ENCODE peak calls at places on chromosomes 2 and 18, in eight cellular contexts. V, I, G, X, B, O, W and M are unnamed samples.

GRCh38 chr2:112821142-112821541 is 15.4 kb downstream of the IL1B start:
- DNase-seq in V (no peak), I (no peak), G (no peak), X (no peak), B (no peak), O (no peak), W (peak), M (no peak)

GRCh38 chr2:37471994-37472393 is 127.6 kb downstream of the QPCT start:
- DNase-seq in V (no peak), I (no peak), G (no peak), X (no peak), B (no peak), O (no peak), W (no peak), M (no peak)

GRCh38 chr2:85753525-85754312 is at the start of gene ATOH8:
- DNase-seq in V (no peak), I (no peak), G (no peak), X (peak), B (peak), O (peak), W (peak), M (peak)

GRCh38 chr2:23988371-23988770 is 21.5 kb upstream of the MFSD2B start:
- DNase-seq in V (no peak), I (no peak), G (no peak), X (no peak), B (no peak), O (no peak), W (no peak), M (no peak)

GRCh38 chr18:48328473-48329205 is 80.5 kb downstream of the ZBTB7C start:
- DNase-seq in V (no peak), I (no peak), G (no peak), X (no peak), B (no peak), O (no peak), W (no peak), M (no peak)

GRCh38 chr2:46142546-46143329 is 154.5 kb upstream of the EPAS1 start:
- DNase-seq in V (no peak), I (no peak), G (no peak), X (no peak), B (no peak), O (no peak), W (no peak), M (no peak)

GRCh38 chr2:174195253-174195652 is 53.1 kb downstream of the OLA1 start:
- DNase-seq in V (no peak), I (no peak), G (no peak), X (no peak), B (no peak), O (no peak), W (no peak), M (no peak)

GRCh38 chr18:22340340-22340739 is 77.4 kb downstream of the CTAGE1 start:
- DNase-seq in V (no peak), I (no peak), G (no peak), X (peak), B (no peak), O (no peak), W (no peak), M (no peak)

GRCh38 chr18:37539236-37539635 is 26.4 kb downstream of the CELF4 start:
- DNase-seq in V (no peak), I (no peak), G (no peak), X (no peak), B (no peak), O (no peak), W (no peak), M (no peak)

GRCh38 chr2:42812899-42813479 is 20.6 kb upstream of the HAAO start:
- DNase-seq in V (no peak), I (no peak), G (no peak), X (no peak), B (no peak), O (no peak), W (no peak), M (no peak)

GRCh38 chr18:54957987-54958386 is 1.3 kb downstream of the CCDC68 start:
- DNase-seq in V (no peak), I (no peak), G (no peak), X (no peak), B (no peak), O (no peak), W (no peak), M (no peak)

GRCh38 chr2:208039661-208040060 is 14.3 kb upstream of the PLEKHM3 start:
- DNase-seq in V (no peak), I (no peak), G (no peak), X (no peak), B (no peak), O (no peak), W (no peak), M (no peak)

GRCh38 chr2:214034417-214034816 is 376.4 kb upstream of the VWC2L start:
- DNase-seq in V (no peak), I (no peak), G (no peak), X (no peak), B (no peak), O (peak), W (no peak), M (no peak)

GRCh38 chr2:2399390-2399789 is 68.3 kb upstream of the MYT1L start:
- DNase-seq in V (no peak), I (no peak), G (no peak), X (no peak), B (no peak), O (no peak), W (no peak), M (no peak)

GRCh38 chr2:189854152-189854551 is 69.9 kb downstream of the PMS1 start:
- DNase-seq in V (no peak), I (no peak), G (no peak), X (no peak), B (no peak), O (no peak), W (no peak), M (no peak)

GRCh38 chr2:35783723-35784122 is 571.9 kb upstream of the CRIM1 start:
- DNase-seq in V (no peak), I (no peak), G (no peak), X (no peak), B (no peak), O (no peak), W (no peak), M (no peak)

GRCh38 chr2:71963295-71963694 is 184.4 kb downstream of the CYP26B1 start:
- DNase-seq in V (no peak), I (no peak), G (no peak), X (no peak), B (no peak), O (no peak), W (no peak), M (no peak)